ENCODE peak calls at places on chromosomes 7 and 10, in ten cellular contexts. One of them, this sample, is unnamed.

GRCh38 chr7:70400829-70401380 is 731.0 kb upstream of the GALNT17 start:
- DNase-seq in HL-60: no peak
- DNase-seq in islet precursor cell: no peak
- DNase-seq in GM23338: no peak
- DNase-seq in NCI-H524: no peak
- DNase-seq in activated CD4-positive, alpha-beta T cell treated with anti-CD3 and anti-CD28 coated beads for 24 hours: no peak
- DNase-seq in kidney tubule cell: no peak
- DNase-seq in RWPE1: no peak
- DNase-seq in germinal center: peak; percentile 17
- DNase-seq in GM12891: no peak
- DNase-seq in this sample: no peak

GRCh38 chr10:123945506-123945905 is 53.9 kb upstream of the CPXM2 start:
- DNase-seq in HL-60: no peak
- DNase-seq in kidney tubule cell: peak; percentile 66
- DNase-seq in GM23338: peak; percentile 64
- DNase-seq in activated CD4-positive, alpha-beta T cell treated with anti-CD3 and anti-CD28 coated beads for 24 hours: no peak
- DNase-seq in islet precursor cell: no peak
- DNase-seq in NCI-H524: no peak
- DNase-seq in RWPE1: no peak
- DNase-seq in germinal center: peak; percentile 20
- DNase-seq in GM12891: no peak
- DNase-seq in this sample: peak; percentile 38

GRCh38 chr7:115728518-115728917 is 302.0 kb downstream of the TFEC start:
- DNase-seq in activated CD4-positive, alpha-beta T cell treated with anti-CD3 and anti-CD28 coated beads for 24 hours: no peak
- DNase-seq in NCI-H524: no peak
- DNase-seq in HL-60: no peak
- DNase-seq in islet precursor cell: no peak
- DNase-seq in RWPE1: no peak
- DNase-seq in germinal center: no peak
- DNase-seq in kidney tubule cell: no peak
- DNase-seq in GM23338: no peak
- DNase-seq in GM12891: no peak
- DNase-seq in this sample: no peak

GRCh38 chr10:81426722-81427121 is 448.3 kb upstream of the NRG3 start:
- DNase-seq in HL-60: no peak
- DNase-seq in NCI-H524: no peak
- DNase-seq in activated CD4-positive, alpha-beta T cell treated with anti-CD3 and anti-CD28 coated beads for 24 hours: no peak
- DNase-seq in GM23338: no peak
- DNase-seq in germinal center: no peak
- DNase-seq in islet precursor cell: no peak
- DNase-seq in kidney tubule cell: no peak
- DNase-seq in GM12891: no peak
- DNase-seq in RWPE1: no peak
- DNase-seq in this sample: no peak

GRCh38 chr7:716212-716611 is 10.3 kb upstream of the DNAAF5 start:
- DNase-seq in NCI-H524: no peak
- DNase-seq in GM12891: no peak
- DNase-seq in germinal center: no peak
- DNase-seq in RWPE1: no peak
- DNase-seq in GM23338: no peak
- DNase-seq in activated CD4-positive, alpha-beta T cell treated with anti-CD3 and anti-CD28 coated beads for 24 hours: no peak
- DNase-seq in kidney tubule cell: peak; percentile 45
- DNase-seq in HL-60: no peak
- DNase-seq in islet precursor cell: peak; percentile 58
- DNase-seq in this sample: no peak

GRCh38 chr10:63264852-63265617 is 131.9 kb downstream of the NRBF2 start:
- DNase-seq in RWPE1: peak; percentile 34
- DNase-seq in HL-60: no peak
- DNase-seq in activated CD4-positive, alpha-beta T cell treated with anti-CD3 and anti-CD28 coated beads for 24 hours: no peak
- DNase-seq in germinal center: no peak
- DNase-seq in kidney tubule cell: peak; percentile 69
- DNase-seq in NCI-H524: no peak
- DNase-seq in GM12891: no peak
- DNase-seq in islet precursor cell: peak; percentile 68
- DNase-seq in GM23338: peak; percentile 73
- DNase-seq in this sample: peak; percentile 57

GRCh38 chr7:151889406-151890354 is 12.8 kb upstream of the PRKAG2 start:
- DNase-seq in activated CD4-positive, alpha-beta T cell treated with anti-CD3 and anti-CD28 coated beads for 24 hours: no peak
- DNase-seq in GM12891: no peak
- DNase-seq in germinal center: no peak
- DNase-seq in HL-60: no peak
- DNase-seq in NCI-H524: no peak
- DNase-seq in kidney tubule cell: no peak
- DNase-seq in islet precursor cell: peak; percentile 51
- DNase-seq in GM23338: no peak
- DNase-seq in RWPE1: no peak
- DNase-seq in this sample: no peak

GRCh38 chr7:7274782-7275181 is 92.4 kb downstream of the C1GALT1 start:
- DNase-seq in germinal center: no peak
- DNase-seq in GM12891: no peak
- DNase-seq in kidney tubule cell: peak; percentile 64
- DNase-seq in activated CD4-positive, alpha-beta T cell treated with anti-CD3 and anti-CD28 coated beads for 24 hours: no peak
- DNase-seq in RWPE1: peak; percentile 14
- DNase-seq in GM23338: peak; percentile 55
- DNase-seq in islet precursor cell: no peak
- DNase-seq in NCI-H524: no peak
- DNase-seq in HL-60: no peak
- DNase-seq in this sample: peak; percentile 30

GRCh38 chr10:90884414-90884813 is 12.6 kb downstream of the RPP30 start:
- DNase-seq in GM23338: no peak
- DNase-seq in kidney tubule cell: no peak
- DNase-seq in germinal center: no peak
- DNase-seq in HL-60: no peak
- DNase-seq in activated CD4-positive, alpha-beta T cell treated with anti-CD3 and anti-CD28 coated beads for 24 hours: no peak
- DNase-seq in RWPE1: no peak
- DNase-seq in islet precursor cell: no peak
- DNase-seq in GM12891: no peak
- DNase-seq in NCI-H524: no peak
- DNase-seq in this sample: no peak

GRCh38 chr7:36232971-36233550 is 80.0 kb downstream of the EEPD1 start:
- DNase-seq in germinal center: no peak
- DNase-seq in NCI-H524: no peak
- DNase-seq in activated CD4-positive, alpha-beta T cell treated with anti-CD3 and anti-CD28 coated beads for 24 hours: no peak
- DNase-seq in GM12891: no peak
- DNase-seq in GM23338: no peak
- DNase-seq in islet precursor cell: no peak
- DNase-seq in HL-60: no peak
- DNase-seq in kidney tubule cell: no peak
- DNase-seq in RWPE1: no peak
- DNase-seq in this sample: no peak

GRCh38 chr10:6124666-6125065 is 35.8 kb downstream of the RBM17 start:
- DNase-seq in kidney tubule cell: no peak
- DNase-seq in HL-60: no peak
- DNase-seq in islet precursor cell: no peak
- DNase-seq in GM23338: no peak
- DNase-seq in RWPE1: no peak
- DNase-seq in GM12891: no peak
- DNase-seq in NCI-H524: no peak
- DNase-seq in activated CD4-positive, alpha-beta T cell treated with anti-CD3 and anti-CD28 coated beads for 24 hours: no peak
- DNase-seq in germinal center: no peak
- DNase-seq in this sample: no peak

GRCh38 chr7:90626011-90626410 is 29.9 kb downstream of the CDK14 start:
- DNase-seq in HL-60: no peak
- DNase-seq in germinal center: no peak
- DNase-seq in RWPE1: peak; percentile 23
- DNase-seq in kidney tubule cell: peak; percentile 68
- DNase-seq in GM23338: peak; percentile 56
- DNase-seq in GM12891: no peak
- DNase-seq in NCI-H524: no peak
- DNase-seq in activated CD4-positive, alpha-beta T cell treated with anti-CD3 and anti-CD28 coated beads for 24 hours: no peak
- DNase-seq in islet precursor cell: no peak
- DNase-seq in this sample: peak; percentile 47

GRCh38 chr10:58351616-58352578 is 17.1 kb downstream of the UBE2D1 start:
- DNase-seq in germinal center: no peak
- DNase-seq in activated CD4-positive, alpha-beta T cell treated with anti-CD3 and anti-CD28 coated beads for 24 hours: no peak
- DNase-seq in islet precursor cell: no peak
- DNase-seq in RWPE1: no peak
- DNase-seq in HL-60: no peak
- DNase-seq in kidney tubule cell: no peak
- DNase-seq in NCI-H524: no peak
- DNase-seq in GM23338: no peak
- DNase-seq in GM12891: no peak
- DNase-seq in this sample: no peak

GRCh38 chr10:60942604-60943269 is 1.2 kb downstream of the RHOBTB1 start:
- DNase-seq in GM12891: no peak
- DNase-seq in activated CD4-positive, alpha-beta T cell treated with anti-CD3 and anti-CD28 coated beads for 24 hours: no peak
- DNase-seq in islet precursor cell: no peak
- DNase-seq in germinal center: no peak
- DNase-seq in HL-60: peak; percentile 17
- DNase-seq in kidney tubule cell: peak; percentile 38
- DNase-seq in GM23338: peak; percentile 25
- DNase-seq in NCI-H524: no peak
- DNase-seq in RWPE1: no peak
- DNase-seq in this sample: peak; percentile 14

GRCh38 chr10:182441-183201 is 47.4 kb downstream of the ZMYND11 start:
- DNase-seq in GM23338: no peak
- DNase-seq in islet precursor cell: no peak
- DNase-seq in kidney tubule cell: peak; percentile 34
- DNase-seq in germinal center: no peak
- DNase-seq in HL-60: no peak
- DNase-seq in NCI-H524: no peak
- DNase-seq in RWPE1: no peak
- DNase-seq in activated CD4-positive, alpha-beta T cell treated with anti-CD3 and anti-CD28 coated beads for 24 hours: no peak
- DNase-seq in GM12891: no peak
- DNase-seq in this sample: peak; percentile 11

GRCh38 chr10:71266147-71266917 is 52.7 kb upstream of the SLC29A3 start:
- DNase-seq in activated CD4-positive, alpha-beta T cell treated with anti-CD3 and anti-CD28 coated beads for 24 hours: no peak
- DNase-seq in germinal center: no peak
- DNase-seq in GM23338: peak; percentile 45
- DNase-seq in GM12891: no peak
- DNase-seq in RWPE1: peak; percentile 74
- DNase-seq in kidney tubule cell: no peak
- DNase-seq in NCI-H524: no peak
- DNase-seq in islet precursor cell: peak; percentile 85
- DNase-seq in HL-60: no peak
- DNase-seq in this sample: peak; percentile 14

GRCh38 chr7:50497068-50497642 is 47.0 kb upstream of the FIGNL1 start:
- DNase-seq in GM23338: no peak
- DNase-seq in RWPE1: no peak
- DNase-seq in kidney tubule cell: no peak
- DNase-seq in GM12891: no peak
- DNase-seq in NCI-H524: no peak
- DNase-seq in HL-60: no peak
- DNase-seq in activated CD4-positive, alpha-beta T cell treated with anti-CD3 and anti-CD28 coated beads for 24 hours: no peak
- DNase-seq in germinal center: no peak
- DNase-seq in islet precursor cell: no peak
- DNase-seq in this sample: peak; percentile 35

GRCh38 chr10:112461029-112461887 is 14.2 kb downstream of the VTI1A start:
- DNase-seq in GM12891: no peak
- DNase-seq in germinal center: no peak
- DNase-seq in RWPE1: peak; percentile 26
- DNase-seq in NCI-H524: no peak
- DNase-seq in kidney tubule cell: peak; percentile 78
- DNase-seq in HL-60: no peak
- DNase-seq in GM23338: no peak
- DNase-seq in islet precursor cell: peak; percentile 71
- DNase-seq in activated CD4-positive, alpha-beta T cell treated with anti-CD3 and anti-CD28 coated beads for 24 hours: no peak
- DNase-seq in this sample: peak; percentile 73

GRCh38 chr10:75450062-75450429 is 18.6 kb downstream of the LRMDA start:
- DNase-seq in RWPE1: no peak
- DNase-seq in islet precursor cell: no peak
- DNase-seq in GM23338: no peak
- DNase-seq in activated CD4-positive, alpha-beta T cell treated with anti-CD3 and anti-CD28 coated beads for 24 hours: no peak
- DNase-seq in kidney tubule cell: no peak
- DNase-seq in HL-60: no peak
- DNase-seq in NCI-H524: no peak
- DNase-seq in germinal center: no peak
- DNase-seq in GM12891: no peak
- DNase-seq in this sample: no peak

GRCh38 chr10:31650010-31650409 is 278.6 kb downstream of the ARHGAP12 start:
- DNase-seq in NCI-H524: no peak
- DNase-seq in HL-60: no peak
- DNase-seq in germinal center: no peak
- DNase-seq in RWPE1: peak; percentile 34
- DNase-seq in activated CD4-positive, alpha-beta T cell treated with anti-CD3 and anti-CD28 coated beads for 24 hours: no peak
- DNase-seq in islet precursor cell: no peak
- DNase-seq in kidney tubule cell: peak; percentile 18
- DNase-seq in GM23338: no peak
- DNase-seq in GM12891: no peak
- DNase-seq in this sample: no peak

GRCh38 chr7:37491919-37492694 is 43.4 kb upstream of the ELMO1 start:
- DNase-seq in NCI-H524: no peak
- DNase-seq in islet precursor cell: peak; percentile 89
- DNase-seq in GM12891: no peak
- DNase-seq in HL-60: no peak
- DNase-seq in kidney tubule cell: no peak
- DNase-seq in GM23338: peak; percentile 94
- DNase-seq in RWPE1: no peak
- DNase-seq in germinal center: no peak
- DNase-seq in activated CD4-positive, alpha-beta T cell treated with anti-CD3 and anti-CD28 coated beads for 24 hours: no peak
- DNase-seq in this sample: no peak

GRCh38 chr10:14560274-14560673 is 214.4 kb downstream of the FAM107B start:
- DNase-seq in kidney tubule cell: peak; percentile 83
- DNase-seq in islet precursor cell: peak; percentile 79
- DNase-seq in RWPE1: peak; percentile 78
- DNase-seq in germinal center: no peak
- DNase-seq in GM23338: peak; percentile 59
- DNase-seq in HL-60: peak; percentile 56
- DNase-seq in GM12891: no peak
- DNase-seq in NCI-H524: no peak
- DNase-seq in activated CD4-positive, alpha-beta T cell treated with anti-CD3 and anti-CD28 coated beads for 24 hours: peak; percentile 63
- DNase-seq in this sample: peak; percentile 99

GRCh38 chr7:47236480-47237208 is 345.3 kb downstream of the TNS3 start:
- DNase-seq in GM23338: no peak
- DNase-seq in RWPE1: no peak
- DNase-seq in germinal center: no peak
- DNase-seq in islet precursor cell: no peak
- DNase-seq in kidney tubule cell: no peak
- DNase-seq in GM12891: no peak
- DNase-seq in NCI-H524: no peak
- DNase-seq in HL-60: no peak
- DNase-seq in activated CD4-positive, alpha-beta T cell treated with anti-CD3 and anti-CD28 coated beads for 24 hours: no peak
- DNase-seq in this sample: no peak